ENCODE peak calls at places on chromosome 6, in five cellular contexts. X, Z, W, L and E are unnamed samples.

GRCh38 chr6:127162808-127163207 is 44.3 kb downstream of the RSPO3 start:
- DNase-seq in X (no peak), Z (no peak), W (no peak), L (no peak), E (no peak)

GRCh38 chr6:134345780-134346179 is 27.9 kb upstream of the SGK1 start:
- DNase-seq in X (no peak), Z (no peak), W (no peak), L (no peak), E (no peak)

GRCh38 chr6:20472748-20473147 is 61.5 kb upstream of the CDKAL1 start:
- DNase-seq in X (no peak), Z (no peak), W (no peak), L (no peak), E (no peak)

GRCh38 chr6:133549252-133549925 is 308.2 kb downstream of the EYA4 start:
- DNase-seq in X (peak), Z (no peak), W (no peak), L (no peak), E (no peak)

GRCh38 chr6:22146581-22147468 is 150.0 kb downstream of the PRL start:
- DNase-seq in X (peak), Z (no peak), W (peak), L (no peak), E (no peak)

GRCh38 chr6:4786936-4787504 is 10.8 kb downstream of the CDYL start:
- DNase-seq in X (no peak), Z (no peak), W (no peak), L (no peak), E (no peak)

GRCh38 chr6:35483490-35483889 is 13.4 kb downstream of the TEAD3 start:
- DNase-seq in X (no peak), Z (no peak), W (no peak), L (no peak), E (no peak)

GRCh38 chr6:61887425-61887824 is 398.6 kb downstream of the KHDRBS2 start:
- DNase-seq in X (no peak), Z (no peak), W (no peak), L (no peak), E (no peak)

GRCh38 chr6:110226261-110226660 is 46.0 kb downstream of the CDC40 start:
- DNase-seq in X (no peak), Z (no peak), W (no peak), L (no peak), E (no peak)

GRCh38 chr6:168345896-168346754 is 26.5 kb upstream of the DACT2 start:
- DNase-seq in X (no peak), Z (no peak), W (no peak), L (no peak), E (no peak)

GRCh38 chr6:54621285-54621684 is 225.3 kb upstream of the FAM83B start:
- DNase-seq in X (no peak), Z (no peak), W (peak), L (no peak), E (no peak)

GRCh38 chr6:56916849-56917551 is 37.9 kb upstream of the BEND6 start:
- DNase-seq in X (no peak), Z (no peak), W (peak), L (no peak), E (no peak)

GRCh38 chr6:31400467-31401289 is 2.7 kb upstream of the MICA start:
- DNase-seq in X (peak), Z (no peak), W (peak), L (peak), E (peak)

GRCh38 chr6:133396225-133396624 is 155.1 kb downstream of the EYA4 start:
- DNase-seq in X (no peak), Z (no peak), W (no peak), L (no peak), E (no peak)

GRCh38 chr6:3643921-3644320 is 107.6 kb downstream of the PXDC1 start:
- DNase-seq in X (no peak), Z (no peak), W (no peak), L (no peak), E (no peak)

GRCh38 chr6:109865968-109866367 is 112.1 kb upstream of the GPR6 start:
- DNase-seq in X (no peak), Z (no peak), W (peak), L (no peak), E (no peak)

GRCh38 chr6:136659991-136660499 is 109.8 kb upstream of the MAP7 start:
- DNase-seq in X (no peak), Z (no peak), W (no peak), L (no peak), E (no peak)

GRCh38 chr6:170452767-170453545 is 100.2 kb downstream of the PSMB1 start:
- DNase-seq in X (no peak), Z (no peak), W (no peak), L (no peak), E (no peak)

GRCh38 chr6:113015249-113015648 is 668.1 kb downstream of the RFPL4B start:
- DNase-seq in X (no peak), Z (no peak), W (no peak), L (no peak), E (no peak)

GRCh38 chr6:158303210-158303731 is 9.0 kb upstream of the TULP4 start:
- DNase-seq in X (no peak), Z (no peak), W (no peak), L (no peak), E (no peak)

GRCh38 chr6:38088794-38089193 is 269.3 kb downstream of the ZFAND3 start:
- DNase-seq in X (no peak), Z (no peak), W (no peak), L (no peak), E (no peak)

GRCh38 chr6:135938588-135939215 is 87.2 kb downstream of the PDE7B start:
- DNase-seq in X (no peak), Z (no peak), W (peak), L (no peak), E (no peak)

GRCh38 chr6:50819527-50819905 is 845 bp downstream of the TFAP2B start:
- DNase-seq in X (peak), Z (no peak), W (no peak), L (no peak), E (no peak)

GRCh38 chr6:112626468-112627082 is 279.4 kb downstream of the RFPL4B start:
- DNase-seq in X (no peak), Z (no peak), W (peak), L (no peak), E (no peak)

DNA sequence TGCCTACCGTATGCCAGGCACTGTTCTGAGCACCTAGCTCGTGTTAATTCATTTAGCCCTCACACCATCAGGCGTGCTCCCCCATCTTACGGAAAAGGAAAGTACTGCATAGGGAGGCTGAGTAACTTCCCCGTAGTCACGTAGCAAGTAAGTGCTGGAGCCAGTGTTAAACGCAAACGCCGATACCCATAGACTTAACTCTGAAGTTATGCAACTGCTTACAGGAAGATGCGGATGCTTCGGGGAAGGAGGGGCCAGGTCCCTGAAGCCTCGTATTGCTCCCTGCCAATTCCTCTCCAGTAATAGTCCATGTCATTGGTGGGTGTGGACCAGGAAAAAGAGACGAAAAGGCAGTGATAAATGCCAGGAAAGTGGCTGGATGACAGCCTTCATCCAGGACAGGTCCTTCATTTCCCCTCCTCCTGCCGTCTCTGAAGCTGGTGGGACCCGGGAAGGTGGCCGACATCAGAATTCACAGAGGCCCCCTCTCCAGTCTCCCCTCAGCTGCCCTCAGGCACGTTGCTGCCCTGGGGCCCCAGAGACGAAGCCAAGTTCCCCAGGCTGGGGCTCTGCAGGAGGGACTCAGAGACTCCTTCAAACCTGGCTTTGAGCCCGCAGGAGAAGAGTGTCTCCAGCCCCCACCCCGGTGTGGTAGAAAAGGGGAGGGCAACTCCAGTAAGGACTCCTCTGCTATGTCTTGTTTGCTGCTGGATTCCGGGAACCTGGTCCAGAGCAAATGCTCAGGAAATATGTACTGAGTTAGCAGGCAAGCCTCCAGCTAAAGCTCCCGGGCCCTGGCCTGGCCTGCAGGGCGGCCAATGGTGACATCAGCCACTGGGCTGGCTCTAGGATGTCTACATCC is 37.7 kb downstream of the RAB44 start:
- DNase-seq in X (no peak), Z (no peak), W (peak), L (peak), E (peak)
- TF ChIP-seq CTCF in X (no peak), Z (no peak), W (no peak), L (no peak), E (no peak)

DNA sequence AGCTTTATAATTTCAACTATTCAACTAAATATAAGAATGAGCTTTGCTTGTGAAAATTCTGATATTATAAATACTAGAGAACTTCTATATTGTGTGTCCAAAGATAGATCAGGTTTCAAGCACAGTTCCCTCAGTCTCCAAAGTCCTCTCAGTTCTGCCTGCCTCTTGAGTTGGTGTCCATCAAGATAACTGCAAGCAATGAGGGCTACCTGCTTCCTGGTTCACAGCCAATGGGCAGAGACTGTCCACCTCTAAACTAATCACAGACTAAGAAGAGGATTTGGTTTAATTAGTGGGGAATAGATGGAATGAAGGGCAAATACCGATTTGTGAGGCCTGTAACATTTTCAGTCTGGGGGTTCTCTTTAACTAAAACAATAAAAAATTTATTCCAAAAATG is 41.3 kb upstream of the LOC128125822 start:
- DNase-seq in X (no peak), Z (no peak), W (no peak), L (no peak), E (no peak)
- TF ChIP-seq CTCF in X (no peak), Z (no peak), W (no peak), L (no peak), E (no peak)

DNA sequence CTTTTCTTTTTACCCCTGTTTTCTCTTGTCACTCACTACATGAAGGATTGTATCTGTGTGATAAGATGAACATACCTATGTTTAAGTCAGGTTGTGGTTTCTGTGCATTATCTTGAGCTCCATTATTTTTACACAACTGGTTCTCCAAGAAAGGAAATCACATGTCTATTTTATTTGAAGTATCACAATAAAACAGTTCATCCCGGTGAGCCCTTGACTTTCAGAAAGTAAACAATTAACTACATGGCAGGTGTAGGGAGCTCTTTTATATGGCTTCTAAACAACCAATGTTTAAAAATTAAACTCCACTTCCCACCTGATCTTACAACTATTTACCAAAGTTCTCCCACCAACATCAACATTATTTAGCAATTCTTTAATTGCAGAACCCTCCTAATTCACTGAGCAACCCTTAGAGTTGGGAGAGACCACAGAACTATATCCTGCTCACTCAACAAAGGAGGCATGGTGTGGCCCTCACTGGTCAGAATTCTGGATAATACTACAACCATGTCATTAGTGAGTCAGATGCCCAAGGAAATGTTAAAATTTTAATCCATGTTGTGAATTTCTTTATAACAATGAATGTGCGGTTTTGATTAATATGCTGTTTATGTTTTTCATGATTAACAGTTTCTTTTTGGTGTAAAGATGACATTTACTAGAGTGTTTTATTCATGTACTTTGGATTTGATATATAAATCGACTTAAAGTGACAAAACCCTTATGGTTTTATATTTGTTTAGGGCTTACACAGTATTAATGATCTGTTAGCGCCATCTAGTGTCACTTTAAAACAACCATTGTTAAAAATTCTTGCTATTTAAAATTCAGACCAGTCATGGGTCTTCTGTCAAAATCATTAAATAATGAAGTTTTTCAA is 50.0 kb upstream of the SCGN start:
- DNase-seq in X (no peak), Z (no peak), W (peak), L (no peak), E (no peak)
- TF ChIP-seq CTCF in X (peak), Z (no peak), W (peak), L (peak), E (peak)

GRCh38 chr6:160450849-160451248 is 102.7 kb downstream of the SLC22A3 start:
- DNase-seq in X (no peak), Z (no peak), W (no peak), L (no peak), E (no peak)

GRCh38 chr6:160445130-160445529 is 97.0 kb downstream of the SLC22A3 start:
- DNase-seq in X (no peak), Z (no peak), W (no peak), L (no peak), E (no peak)

GRCh38 chr6:160442151-160442550 is 94.0 kb downstream of the SLC22A3 start:
- DNase-seq in X (no peak), Z (no peak), W (no peak), L (no peak), E (no peak)

DNA sequence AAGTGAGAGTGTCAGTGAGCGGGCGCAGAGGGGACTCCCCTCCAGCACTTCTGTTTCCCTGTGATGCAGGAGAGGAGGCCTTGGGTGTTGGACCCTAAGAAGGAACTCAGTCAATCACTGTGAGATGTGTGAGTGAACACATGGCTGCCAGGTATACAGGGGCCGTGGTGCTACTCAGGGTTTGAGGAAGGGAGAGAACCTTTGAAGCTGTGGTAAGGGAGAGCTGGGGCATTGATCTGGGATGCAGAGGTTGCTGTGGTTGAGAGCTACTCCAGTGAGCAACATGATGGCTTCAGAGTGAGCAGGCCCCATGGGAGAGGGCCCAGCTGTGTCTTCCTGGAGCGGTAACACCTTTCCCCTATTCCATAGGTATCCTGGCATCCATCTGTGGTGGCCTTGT is 99.2 kb downstream of the SLC22A3 start:
- DNase-seq in X (no peak), Z (no peak), W (no peak), L (no peak), E (no peak)
- TF ChIP-seq CTCF in X (no peak), Z (no peak), W (no peak), L (no peak), E (no peak)

GRCh38 chr6:37033255-37033654 is 27.8 kb downstream of the FGD2 start:
- DNase-seq in X (no peak), Z (no peak), W (no peak), L (no peak), E (no peak)

GRCh38 chr6:37029249-37029959 is 23.9 kb downstream of the FGD2 start:
- DNase-seq in X (peak), Z (no peak), W (peak), L (peak), E (no peak)

GRCh38 chr6:37027811-37028469 is 22.5 kb downstream of the FGD2 start:
- DNase-seq in X (no peak), Z (no peak), W (no peak), L (no peak), E (no peak)

GRCh38 chr6:37032239-37032638 is 26.8 kb downstream of the FGD2 start:
- DNase-seq in X (no peak), Z (no peak), W (no peak), L (no peak), E (no peak)

GRCh38 chr6:37030599-37030998 is 25.1 kb downstream of the FGD2 start:
- DNase-seq in X (no peak), Z (no peak), W (no peak), L (no peak), E (no peak)
- TF ChIP-seq CTCF in X (no peak), Z (no peak), W (no peak), L (no peak), E (no peak)

GRCh38 chr6:44598679-44599078 is 211.2 kb downstream of the CDC5L start:
- DNase-seq in X (no peak), Z (no peak), W (no peak), L (no peak), E (no peak)

GRCh38 chr6:44590471-44590870 is 203.0 kb downstream of the CDC5L start:
- DNase-seq in X (no peak), Z (no peak), W (no peak), L (no peak), E (no peak)

GRCh38 chr6:44594471-44594870 is 207.0 kb downstream of the CDC5L start:
- DNase-seq in X (peak), Z (no peak), W (no peak), L (no peak), E (no peak)

GRCh38 chr6:44593539-44593944 is 206.0 kb downstream of the CDC5L start:
- DNase-seq in X (peak), Z (no peak), W (peak), L (peak), E (no peak)
- TF ChIP-seq CTCF in X (peak), Z (no peak), W (peak), L (no peak), E (peak)